ENCODE peak calls at places on chromosomes 1 and 21, in eight cellular contexts. J is B cell, M is glutamatergic neuron, S is Calu3, Q is fibroblast of pulmonary artery, A is BE2C, B is omental fat pad, K is GM12865. Y is an unnamed sample.

GRCh38 chr1:241311056-241311746 is 45.8 kb downstream of the RGS7 start:
- DNase-seq in M (no peak), B (no peak), S (no peak), J (peak; percentile 17), K (no peak), A (no peak), Q (no peak), Y (no peak)

GRCh38 chr1:174301295-174302077 is 142.2 kb downstream of the RABGAP1L start:
- DNase-seq in M (no peak), Q (no peak), S (no peak), J (no peak), B (no peak), A (no peak), K (no peak), Y (no peak)

GRCh38 chr1:12144236-12144635 is 22.6 kb upstream of the TNFRSF1B start:
- DNase-seq in B (no peak), A (no peak), Q (no peak), J (no peak), M (no peak), S (no peak), K (no peak), Y (no peak)

GRCh38 chr21:28805885-28806284 is 186.8 kb downstream of the LTN1 start:
- DNase-seq in S (no peak), M (no peak), B (no peak), J (no peak), A (no peak), Q (peak; percentile 97), K (no peak), Y (no peak)

GRCh38 chr1:167922611-167923074 is 8.7 kb upstream of the ADCY10 start:
- DNase-seq in K (no peak), Q (no peak), A (no peak), M (no peak), B (no peak), J (no peak), S (no peak), Y (no peak)

GRCh38 chr1:180040034-180040433 is 85.4 kb downstream of the CEP350 start:
- DNase-seq in J (no peak), A (no peak), S (no peak), Q (peak; percentile 70), B (no peak), M (no peak), K (no peak), Y (no peak)

GRCh38 chr1:206668351-206668750 is 16.4 kb upstream of the MAPKAPK2 start:
- DNase-seq in B (no peak), M (no peak), Q (no peak), S (no peak), K (no peak), A (no peak), J (no peak), Y (no peak)

GRCh38 chr1:60745444-60745843 is 336.9 kb upstream of the NFIA start:
- DNase-seq in J (no peak), Q (no peak), B (no peak), M (no peak), S (no peak), K (no peak), A (peak; percentile 13), Y (no peak)

GRCh38 chr1:201756411-201756810 is 72.5 kb upstream of the IPO9 start:
- DNase-seq in J (no peak), M (no peak), S (no peak), Q (peak; percentile 76), B (no peak), A (no peak), K (no peak), Y (no peak)

GRCh38 chr1:88462481-88463261 is 221.4 kb upstream of the PKN2 start:
- DNase-seq in J (no peak), M (peak; percentile 68), K (no peak), B (no peak), A (peak; percentile 53), S (peak; percentile 40), Q (peak; percentile 22), Y (no peak)

GRCh38 chr1:93061895-93062792 is 16.9 kb upstream of the MTF2 start:
- DNase-seq in S (peak; percentile 47), K (peak; percentile 68), A (peak; percentile 29), J (peak; percentile 64), M (peak; percentile 36), Q (peak; percentile 64), B (no peak), Y (peak; percentile 57)

GRCh38 chr1:115031595-115031994 is 2.0 kb downstream of the TSHB start:
- DNase-seq in S (no peak), M (no peak), Q (no peak), K (no peak), A (no peak), J (no peak), B (no peak), Y (no peak)

GRCh38 chr1:24047101-24047459 is 64.9 kb downstream of the MYOM3 start:
- DNase-seq in Q (peak; percentile 61), B (no peak), M (no peak), S (peak; percentile 33), K (no peak), J (no peak), A (no peak), Y (no peak)

GRCh38 chr1:3731543-3731942 is 20.7 kb upstream of the CCDC27 start:
- DNase-seq in M (peak; percentile 64), B (no peak), K (no peak), Q (no peak), J (no peak), S (no peak), A (no peak), Y (no peak)

GRCh38 chr1:198823626-198824025 is 184.8 kb downstream of the PTPRC start:
- DNase-seq in A (no peak), M (no peak), K (no peak), J (no peak), S (no peak), B (no peak), Q (no peak), Y (no peak)

GRCh38 chr21:32525282-32525681 is 60.0 kb downstream of the TCP10L start:
- DNase-seq in J (no peak), B (no peak), A (no peak), S (no peak), M (no peak), K (no peak), Q (no peak), Y (no peak)

GRCh38 chr1:15323989-15324866 is 77.2 kb downstream of the FHAD1 start:
- DNase-seq in K (no peak), J (no peak), M (peak; percentile 75), B (no peak), A (no peak), Q (no peak), S (no peak), Y (no peak)

GRCh38 chr1:58430355-58431335 is 115.9 kb downstream of the OMA1 start:
- DNase-seq in Q (no peak), J (no peak), A (no peak), M (no peak), K (no peak), B (no peak), S (no peak), Y (no peak)

GRCh38 chr1:22461678-22462527 is 10.3 kb downstream of the ZBTB40 start:
- DNase-seq in Q (no peak), M (no peak), S (no peak), B (no peak), J (no peak), A (no peak), K (no peak), Y (no peak)

DNA sequence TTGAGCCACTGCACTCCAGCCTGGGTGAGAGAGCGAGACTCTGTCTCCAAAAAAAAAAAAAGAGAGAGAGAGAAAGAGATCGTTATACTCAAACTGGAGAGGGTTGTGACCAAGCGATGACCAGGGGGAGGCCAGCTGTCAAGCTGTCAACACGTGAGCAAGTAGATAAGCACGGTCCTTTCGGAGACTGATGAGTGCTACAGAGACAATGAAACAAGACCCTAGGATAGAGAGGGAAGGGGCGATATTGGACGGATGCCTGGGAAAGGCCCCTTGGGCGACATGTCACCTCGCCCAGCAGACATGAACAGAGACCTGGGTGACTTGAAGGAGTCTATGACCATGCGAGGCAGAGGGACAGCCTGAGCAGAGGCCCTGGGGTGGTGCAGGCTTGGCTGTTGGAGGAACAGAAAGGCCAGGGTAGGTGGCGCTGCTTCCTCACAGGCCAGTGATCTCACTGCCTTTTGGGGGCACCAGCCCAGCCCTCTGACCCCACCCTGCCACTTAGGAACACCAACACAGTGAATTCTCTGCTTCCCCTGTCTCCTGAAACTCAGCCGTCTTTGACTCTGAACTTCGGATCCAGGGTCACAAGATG is 100.8 kb upstream of the IFFO2 start:
- DNase-seq in J (no peak), M (no peak), A (no peak), Q (no peak), K (no peak), S (no peak), B (no peak), Y (no peak)
- TF ChIP-seq CTCF in J (no peak), M (no peak), A (no peak), Q (no peak), K (no peak), S (no peak), B (no peak), Y (no peak)

GRCh38 chr1:65449214-65449823 is 28.9 kb downstream of the LEPR start:
- DNase-seq in B (no peak), M (peak; percentile 33), A (no peak), Q (no peak), S (peak; percentile 12), K (no peak), J (no peak), Y (no peak)
- TF ChIP-seq CTCF in B (no peak), M (no peak), A (no peak), Q (no peak), S (no peak), K (no peak), J (no peak), Y (no peak)

DNA sequence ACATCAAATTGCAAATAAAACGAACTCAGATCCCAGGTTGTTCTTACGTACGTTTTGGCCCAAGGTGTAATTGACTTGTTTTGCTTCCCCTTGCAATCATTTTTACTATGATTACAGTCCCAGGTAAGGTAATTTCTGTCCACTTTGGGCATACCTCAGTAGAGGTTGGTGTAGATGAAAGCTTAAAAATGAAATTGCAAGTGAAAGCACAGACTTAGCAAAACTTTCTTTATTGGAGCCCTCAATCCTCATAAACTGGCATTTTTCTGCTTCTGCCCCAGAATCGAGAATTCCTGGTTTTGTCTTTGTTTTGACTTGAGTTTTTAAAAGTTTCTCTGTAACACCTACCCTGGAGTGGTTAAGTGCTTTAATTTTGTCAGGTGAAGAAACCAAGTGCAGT is 9.4 kb downstream of the MRPS6 start:
- DNase-seq in S (no peak), Q (no peak), J (no peak), K (no peak), B (no peak), A (no peak), M (no peak), Y (no peak)
- TF ChIP-seq CTCF in S (no peak), Q (no peak), J (no peak), K (no peak), B (no peak), A (no peak), M (no peak), Y (no peak)

DNA sequence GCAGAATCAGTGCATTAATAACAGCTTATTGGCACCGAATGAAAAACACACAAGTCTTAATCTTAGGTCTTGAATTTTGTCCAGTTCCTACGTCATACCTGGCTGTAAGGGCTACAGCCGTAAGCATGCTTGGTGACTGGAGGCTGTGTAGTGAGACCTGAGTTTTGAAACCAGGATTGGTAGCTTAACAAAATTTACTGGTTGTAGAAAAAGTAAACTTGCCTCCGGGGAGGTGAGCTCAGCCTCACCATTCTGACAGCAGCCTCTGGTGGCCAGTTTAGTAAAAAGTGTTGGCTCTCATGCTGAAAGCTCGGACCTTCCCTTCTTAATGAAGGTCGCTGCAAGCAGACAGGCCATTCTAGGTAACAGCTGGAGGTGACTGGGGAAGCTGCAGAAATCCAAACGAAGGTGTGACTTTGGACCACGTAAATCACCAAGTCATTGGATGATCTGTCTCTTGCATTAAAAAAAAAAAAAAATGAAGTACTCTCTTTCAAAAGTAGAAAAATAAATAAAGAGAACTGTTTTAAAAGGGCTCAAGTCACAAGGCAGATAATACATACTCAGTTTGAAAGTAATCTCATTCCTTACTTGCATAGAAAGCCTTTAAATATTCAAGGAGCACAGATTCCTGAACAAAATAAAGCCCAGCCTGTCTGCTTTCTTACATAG is 48.8 kb downstream of the HLCS start:
- DNase-seq in J (no peak), B (no peak), A (no peak), S (peak; percentile 39), K (peak; percentile 8), M (peak; percentile 30), Q (peak; percentile 76), Y (no peak)
- TF ChIP-seq CTCF in J (no peak), B (no peak), A (peak; percentile 73), S (no peak), K (peak; percentile 32), M (peak; percentile 44), Q (peak; percentile 89), Y (peak; percentile 17)